ENCODE peak calls at places on chromosomes 12 and 14, in seven cellular contexts. W, L, U, T, F, H and X are unnamed samples.

GRCh38 chr12:32993404-32993803 is 96.8 kb upstream of the PKP2 start:
- DNase-seq in U (no peak), L (no peak), H (no peak), W (no peak), T (no peak), F (no peak), X (no peak)

GRCh38 chr14:61281911-61282310 is 773 bp upstream of the TMEM30B start:
- DNase-seq in H (no peak), W (no peak), F (no peak), T (peak), L (no peak), U (no peak), X (no peak)

GRCh38 chr12:67472551-67472950 is 176.0 kb upstream of the DYRK2 start:
- DNase-seq in U (no peak), L (no peak), F (no peak), W (no peak), T (no peak), H (no peak), X (no peak)

GRCh38 chr12:120006248-120006975 is 17.4 kb downstream of the BICDL1 start:
- DNase-seq in T (no peak), H (no peak), W (no peak), L (no peak), U (no peak), F (no peak), X (peak)

GRCh38 chr12:107545737-107546363 is 139.7 kb upstream of the PWP1 start:
- DNase-seq in H (no peak), L (peak), U (no peak), T (no peak), F (no peak), W (no peak), X (no peak)

GRCh38 chr12:24360057-24360456 is 410.6 kb upstream of the SOX5 start:
- DNase-seq in F (no peak), U (no peak), W (no peak), H (no peak), L (peak), T (no peak), X (no peak)

GRCh38 chr12:126891789-126892188 is 1375.2 kb upstream of the TMEM132C start:
- DNase-seq in U (peak), F (no peak), T (no peak), L (no peak), H (no peak), W (peak), X (no peak)

GRCh38 chr14:56821807-56822615 is 11.7 kb upstream of the OTX2 start:
- DNase-seq in T (no peak), H (no peak), U (no peak), W (peak), F (no peak), L (no peak), X (no peak)

GRCh38 chr14:100822921-100823320 is 3.0 kb upstream of the MEG3 start:
- DNase-seq in L (peak), W (no peak), F (peak), U (no peak), T (no peak), H (no peak), X (no peak)

GRCh38 chr12:3158851-3159465 is 81.8 kb downstream of the TSPAN9 start:
- DNase-seq in U (no peak), H (peak), F (no peak), W (no peak), T (no peak), L (peak), X (no peak)

GRCh38 chr12:88897723-88898122 is 317.5 kb upstream of the KITLG start:
- DNase-seq in F (no peak), L (peak), U (no peak), T (no peak), H (no peak), W (no peak), X (no peak)

GRCh38 chr14:32620303-32620702 is 291.2 kb downstream of the AKAP6 start:
- DNase-seq in T (no peak), U (no peak), L (peak), H (no peak), F (no peak), W (no peak), X (no peak)

GRCh38 chr12:45989277-45989856 is 1.0 kb downstream of the SCAF11 start:
- DNase-seq in W (no peak), L (peak), U (peak), T (peak), H (no peak), F (no peak), X (no peak)

GRCh38 chr12:45991289-45992249 is 1.2 kb upstream of the SCAF11 start:
- DNase-seq in L (peak), F (peak), H (peak), W (peak), T (peak), U (peak), X (peak)

GRCh38 chr12:45990468-45991288 is at the start of gene SCAF11:
- DNase-seq in H (peak), T (peak), W (peak), F (peak), L (peak), U (peak), X (peak)

GRCh38 chr12:45988259-45988658 is 2.1 kb downstream of the SCAF11 start:
- DNase-seq in U (no peak), T (no peak), H (no peak), W (no peak), F (no peak), L (peak), X (no peak)

DNA sequence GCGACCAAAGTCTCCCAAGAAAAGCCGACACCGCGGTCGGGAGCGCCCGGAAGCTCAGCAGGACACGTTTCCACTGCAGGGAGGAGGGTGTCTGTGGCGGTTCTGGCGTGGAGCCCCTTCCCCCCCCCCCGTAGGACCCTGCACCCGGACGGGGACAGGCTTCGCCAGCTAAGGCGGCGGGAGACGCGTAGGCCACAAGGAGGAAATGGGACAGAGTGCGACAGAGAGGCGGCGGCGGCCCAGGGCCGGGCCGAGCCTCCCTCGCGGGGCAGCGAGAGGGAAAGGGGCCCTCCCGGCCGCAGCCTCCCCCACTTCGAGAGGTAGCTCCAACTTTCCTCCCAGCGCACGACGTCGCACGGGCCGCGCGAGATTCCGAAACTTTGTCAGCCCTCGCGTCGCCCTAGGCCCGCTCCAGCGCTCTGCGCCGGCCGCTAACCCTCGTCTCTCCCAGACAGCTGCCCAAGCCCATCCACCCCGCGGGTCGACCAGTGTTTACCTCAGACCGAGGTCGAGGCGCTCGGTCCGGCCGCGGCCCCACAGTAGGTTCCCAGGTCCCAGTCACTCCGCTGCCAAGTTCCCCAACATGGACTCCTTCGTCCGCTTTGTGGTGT is 412 bp downstream of the SCAF11 start:
- DNase-seq in H (peak), U (peak), W (peak), L (peak), T (no peak), F (peak), X (peak)
- TF ChIP-seq POLR2A in H (no peak), U (no peak), W (peak), L (no peak), T (no peak), F (peak), X (peak)

GRCh38 chr12:55996715-55997534 is at the start of gene SUOX:
- DNase-seq in L (peak), H (peak), U (peak), F (peak), W (peak), T (peak), X (peak)
- TF ChIP-seq POLR2A in L (no peak), H (peak), U (peak), F (peak), W (peak), T (peak), X (peak)

GRCh38 chr14:39505812-39506211 is 73.6 kb upstream of the FBXO33 start:
- DNase-seq in W (no peak), F (no peak), U (no peak), T (no peak), H (no peak), L (no peak), X (no peak)
- TF ChIP-seq POLR2A in W (no peak), F (no peak), U (no peak), T (no peak), H (no peak), L (no peak), X (no peak)

GRCh38 chr12:49626169-49626835 is 2.9 kb downstream of the PRPF40B start:
- DNase-seq in L (peak), T (no peak), W (no peak), H (no peak), F (no peak), U (no peak), X (no peak)

GRCh38 chr12:49622501-49623141 is 740 bp upstream of the PRPF40B start:
- DNase-seq in H (peak), U (no peak), W (no peak), T (peak), F (peak), L (peak), X (no peak)

GRCh38 chr12:49621651-49622500 is 1.5 kb upstream of the PRPF40B start:
- DNase-seq in F (no peak), T (no peak), U (no peak), H (no peak), L (no peak), W (no peak), X (no peak)

GRCh38 chr12:49624919-49625577 is 1.7 kb downstream of the PRPF40B start:
- DNase-seq in L (peak), H (no peak), W (peak), U (peak), F (no peak), T (no peak), X (peak)

DNA sequence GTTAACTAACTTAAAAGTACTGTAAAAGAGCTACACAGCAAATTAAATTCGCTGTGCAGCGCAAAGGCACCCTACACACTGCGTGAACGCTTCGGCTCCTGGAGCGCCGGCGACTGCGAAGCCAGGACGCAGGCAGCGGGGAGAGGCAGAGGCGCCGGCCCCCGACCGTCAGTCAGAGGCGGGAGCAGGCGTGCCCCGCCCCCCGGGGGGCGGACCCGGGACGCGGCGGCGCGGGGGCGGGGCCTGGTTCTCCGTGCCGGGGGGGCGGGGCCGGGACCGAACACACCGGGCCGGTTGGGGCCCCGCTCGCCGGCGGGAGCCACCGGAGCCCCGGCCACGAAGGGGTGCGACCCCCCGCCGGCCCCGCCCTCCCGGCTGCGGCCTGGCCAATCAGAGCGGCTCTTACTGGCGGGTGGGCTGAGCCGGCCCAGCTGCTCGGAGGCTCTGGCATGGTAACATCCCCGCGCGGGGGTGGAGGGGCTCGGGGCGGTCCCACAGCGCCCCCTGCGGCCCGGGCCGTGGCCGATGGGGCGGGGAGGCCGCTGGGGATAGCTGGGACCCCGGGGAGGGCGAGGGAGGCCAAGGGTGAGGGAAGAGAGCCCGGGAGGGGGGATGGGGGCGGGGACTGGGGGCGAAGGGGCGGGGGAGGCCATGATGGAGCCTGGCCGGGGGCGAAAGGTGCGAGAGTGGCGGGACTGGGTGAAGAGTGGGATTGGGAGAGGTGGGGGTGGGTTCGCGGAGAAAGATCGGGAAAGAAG is at the start of gene PRPF40B:
- DNase-seq in F (peak), H (peak), U (peak), T (peak), W (peak), L (peak), X (peak)
- TF ChIP-seq POLR2A in F (no peak), H (peak), U (peak), T (no peak), W (peak), L (peak), X (peak)

GRCh38 chr14:33949051-33950037 is 1.5 kb downstream of the EGLN3 start:
- DNase-seq in F (peak), U (no peak), L (no peak), H (no peak), W (no peak), T (no peak), X (no peak)
- TF ChIP-seq POLR2A in F (no peak), U (no peak), L (no peak), H (no peak), W (no peak), T (no peak), X (no peak)

GRCh38 chr12:128820723-128821432 is 2.9 kb downstream of the SLC15A4 start:
- DNase-seq in U (no peak), T (peak), W (no peak), F (peak), H (no peak), L (no peak), X (no peak)
- TF ChIP-seq POLR2A in U (no peak), T (no peak), W (no peak), F (no peak), H (no peak), L (no peak), X (no peak)

GRCh38 chr12:1660304-1661187 is 30.3 kb upstream of the ADIPOR2 start:
- DNase-seq in H (peak), U (no peak), L (no peak), T (peak), F (peak), W (peak), X (no peak)
- TF ChIP-seq POLR2A in H (peak), U (no peak), L (no peak), T (peak), F (no peak), W (no peak), X (no peak)

GRCh38 chr12:124493809-124494750 is 73.3 kb downstream of the NCOR2 start:
- DNase-seq in F (no peak), H (no peak), L (no peak), W (no peak), T (no peak), U (no peak), X (no peak)
- TF ChIP-seq POLR2A in F (no peak), H (no peak), L (no peak), W (no peak), T (no peak), U (no peak), X (no peak)

GRCh38 chr12:95790912-95791849 is 617 bp upstream of the NTN4 start:
- DNase-seq in F (no peak), T (peak), L (peak), U (no peak), W (peak), H (no peak), X (no peak)
- TF ChIP-seq POLR2A in F (no peak), T (no peak), L (no peak), U (no peak), W (no peak), H (peak), X (no peak)

GRCh38 chr12:11648514-11649412 is 711 bp upstream of the ETV6 start:
- DNase-seq in U (peak), L (peak), F (peak), T (peak), W (peak), H (peak), X (peak)
- TF ChIP-seq POLR2A in U (peak), L (peak), F (peak), T (peak), W (peak), H (peak), X (peak)